ENCODE peak calls at places on chromosomes 7 and 10, in six cellular contexts. One of them, this sample, is unnamed.

GRCh38 chr7:135341049-135341448 is 107.4 kb downstream of the STRA8 start:
- DNase-seq in GM20000: no peak
- DNase-seq in activated CD8-positive, alpha-beta memory T cell treated with anti-CD3 and anti-CD28 coated beads, Interleukin-2, amount 50 U/mL, for 4 hours: no peak
- DNase-seq in GM10248: no peak
- DNase-seq in PC-9: no peak
- DNase-seq in skeletal muscle cell: no peak
- DNase-seq in this sample: no peak

GRCh38 chr10:47299611-47299988 is 397 bp upstream of the GDF10 start:
- DNase-seq in GM20000: no peak
- DNase-seq in GM10248: no peak
- DNase-seq in activated CD8-positive, alpha-beta memory T cell treated with anti-CD3 and anti-CD28 coated beads, Interleukin-2, amount 50 U/mL, for 4 hours: no peak
- DNase-seq in skeletal muscle cell: no peak
- DNase-seq in PC-9: no peak
- DNase-seq in this sample: no peak

GRCh38 chr10:131022369-131022768 is 289.2 kb downstream of the TCERG1L start:
- DNase-seq in PC-9: no peak
- DNase-seq in GM10248: no peak
- DNase-seq in activated CD8-positive, alpha-beta memory T cell treated with anti-CD3 and anti-CD28 coated beads, Interleukin-2, amount 50 U/mL, for 4 hours: no peak
- DNase-seq in skeletal muscle cell: no peak
- DNase-seq in GM20000: no peak
- DNase-seq in this sample: no peak

GRCh38 chr7:69439636-69440325 is 158.5 kb upstream of the AUTS2 start:
- DNase-seq in activated CD8-positive, alpha-beta memory T cell treated with anti-CD3 and anti-CD28 coated beads, Interleukin-2, amount 50 U/mL, for 4 hours: no peak
- DNase-seq in skeletal muscle cell: no peak
- DNase-seq in PC-9: no peak
- DNase-seq in GM20000: no peak
- DNase-seq in GM10248: no peak
- DNase-seq in this sample: no peak

GRCh38 chr10:102352066-102352715 is 43.3 kb upstream of the NFKB2 start:
- DNase-seq in GM10248: peak
- DNase-seq in activated CD8-positive, alpha-beta memory T cell treated with anti-CD3 and anti-CD28 coated beads, Interleukin-2, amount 50 U/mL, for 4 hours: peak
- DNase-seq in PC-9: no peak
- DNase-seq in GM20000: peak
- DNase-seq in skeletal muscle cell: no peak
- DNase-seq in this sample: no peak

GRCh38 chr10:15489431-15489830 is 118.3 kb upstream of the FAM171A1 start:
- DNase-seq in GM10248: no peak
- DNase-seq in activated CD8-positive, alpha-beta memory T cell treated with anti-CD3 and anti-CD28 coated beads, Interleukin-2, amount 50 U/mL, for 4 hours: no peak
- DNase-seq in PC-9: no peak
- DNase-seq in skeletal muscle cell: no peak
- DNase-seq in GM20000: no peak
- DNase-seq in this sample: no peak

GRCh38 chr7:22730921-22731654 is 4.1 kb downstream of the IL6 start:
- DNase-seq in PC-9: peak
- DNase-seq in skeletal muscle cell: no peak
- DNase-seq in GM20000: no peak
- DNase-seq in GM10248: no peak
- DNase-seq in activated CD8-positive, alpha-beta memory T cell treated with anti-CD3 and anti-CD28 coated beads, Interleukin-2, amount 50 U/mL, for 4 hours: no peak
- DNase-seq in this sample: no peak

GRCh38 chr7:35526645-35527044 is 168.3 kb downstream of the HERPUD2 start:
- DNase-seq in GM10248: no peak
- DNase-seq in skeletal muscle cell: no peak
- DNase-seq in PC-9: no peak
- DNase-seq in activated CD8-positive, alpha-beta memory T cell treated with anti-CD3 and anti-CD28 coated beads, Interleukin-2, amount 50 U/mL, for 4 hours: no peak
- DNase-seq in GM20000: no peak
- DNase-seq in this sample: no peak

This sample was measured in esophagus muscularis mucosa.